ENCODE peak calls at places on chromosomes 7 and 10, in seven cellular contexts. B is Panc1; U is effector memory CD4-positive, alpha-beta T cell; G is CD8-positive, alpha-beta memory T cell; V is ovary; H is H9; L is sigmoid colon. C is an unnamed sample. For H3K4me1, the result is how much of the 10 kb centered on the place peaks cover.

GRCh38 chr7:155227788-155228458 is 69.8 kb upstream of the INSIG1 start:
- DNase-seq in B (no peak), U (no peak), G (no peak), V (no peak), H (peak), L (peak), C (peak)

GRCh38 chr7:22166928-22167327 is 190.0 kb downstream of the RAPGEF5 start:
- DNase-seq in B (no peak), U (no peak), G (no peak), V (no peak), H (no peak), L (no peak), C (no peak)

GRCh38 chr7:80921130-80921529 is 2.3 kb upstream of the SEMA3C start:
- DNase-seq in B (peak), U (no peak), G (no peak), V (no peak), H (no peak), L (no peak), C (no peak)

GRCh38 chr10:11284291-11285085 is 266.8 kb downstream of the CELF2 start:
- DNase-seq in B (no peak), U (no peak), G (no peak), V (no peak), H (no peak), L (no peak), C (no peak)

GRCh38 chr7:42621543-42622219 is 290.2 kb downstream of the C7orf25 start:
- DNase-seq in B (no peak), U (no peak), G (no peak), V (no peak), H (no peak), L (no peak), C (no peak)

GRCh38 chr10:11473128-11473760 is 138.2 kb downstream of the USP6NL start:
- DNase-seq in B (no peak), U (no peak), G (no peak), V (no peak), H (peak), L (no peak), C (no peak)

GRCh38 chr10:129601737-129602136 is 134.7 kb downstream of the MGMT start:
- DNase-seq in B (no peak), U (no peak), G (no peak), V (no peak), H (no peak), L (no peak), C (no peak)

GRCh38 chr7:27162930-27163775 is 2.2 kb downstream of the HOXA9 start:
- DNase-seq in B (no peak), U (no peak), G (no peak), V (no peak), H (peak), L (peak), C (no peak)

GRCh38 chr10:102352066-102352715 is 43.3 kb upstream of the NFKB2 start:
- DNase-seq in B (peak), U (peak), G (peak), V (peak), H (peak), L (peak), C (peak)

GRCh38 chr7:85833071-85833470 is 646.2 kb upstream of the SEMA3D start:
- DNase-seq in B (no peak), U (no peak), G (no peak), V (no peak), H (no peak), L (no peak), C (no peak)

GRCh38 chr7:77326131-77326530 is 90.0 kb downstream of the GSAP start:
- DNase-seq in B (no peak), U (no peak), G (no peak), V (no peak), H (no peak), L (no peak), C (no peak)

GRCh38 chr7:150432915-150433892 is 17.2 kb upstream of the GIMAP8 start:
- DNase-seq in B (no peak), U (no peak), G (no peak), V (no peak), H (no peak), L (no peak), C (no peak)

GRCh38 chr7:110839866-110840265 is 251.1 kb upstream of the LRRN3 start:
- DNase-seq in B (no peak), U (no peak), G (no peak), V (peak), H (no peak), L (no peak), C (no peak)

GRCh38 chr10:29257106-29257783 is 31.6 kb upstream of the LYZL1 start:
- DNase-seq in B (no peak), U (no peak), G (no peak), V (peak), H (no peak), L (peak), C (no peak)

GRCh38 chr10:127937915-127938440 is 31.1 kb downstream of the PTPRE start:
- DNase-seq in B (no peak), U (no peak), G (no peak), V (no peak), H (no peak), L (no peak), C (no peak)

GRCh38 chr10:74982634-74982982 is 128.8 kb upstream of the SAMD8 start:
- DNase-seq in B (no peak), U (no peak), G (no peak), V (no peak), H (no peak), L (no peak), C (no peak)

GRCh38 chr10:54843085-54843646 is 42.1 kb upstream of the PCDH15 start:
- DNase-seq in B (no peak), U (no peak), G (no peak), V (no peak), H (no peak), L (no peak), C (no peak)

GRCh38 chr10:46308113-46308415 is 21.3 kb downstream of the ANTXRL start:
- DNase-seq in B (no peak), U (no peak), G (no peak), V (no peak), H (no peak), L (peak), C (no peak)

GRCh38 chr7:84196007-84196551 is 1.5 kb upstream of the SEMA3A start:
- DNase-seq in B (no peak), U (no peak), G (no peak), V (no peak), H (peak), L (no peak), C (no peak)

GRCh38 chr10:61899045-61899444 is 2.5 kb upstream of the ARID5B start:
- DNase-seq in B (no peak), U (no peak), G (peak), V (no peak), H (no peak), L (no peak), C (no peak)

GRCh38 chr7:69596056-69596455 is 2.2 kb upstream of the AUTS2 start:
- DNase-seq in B (no peak), U (no peak), G (no peak), V (no peak), H (no peak), L (no peak), C (no peak)

GRCh38 chr7:23530355-23530754 is 1.4 kb downstream of the TRA2A start:
- DNase-seq in B (no peak), U (peak), G (peak), V (no peak), H (no peak), L (no peak), C (no peak)

GRCh38 chr7:97871659-97872024 is 566 bp downstream of the ASNS start:
- DNase-seq in B (no peak), U (no peak), G (no peak), V (peak), H (peak), L (no peak), C (no peak)

GRCh38 chr7:37247881-37248280 is 200.8 kb downstream of the ELMO1 start:
- DNase-seq in B (no peak), U (no peak), G (no peak), V (peak), H (peak), L (no peak), C (no peak)

GRCh38 chr7:144390481-144390880 is 13.0 kb downstream of the NOBOX start:
- DNase-seq in B (no peak), U (no peak), G (no peak), V (no peak), H (peak), L (peak), C (no peak)

GRCh38 chr7:47435889-47436312 is 146.0 kb downstream of the TNS3 start:
- DNase-seq in B (peak), U (no peak), G (no peak), V (peak), H (peak), L (peak), C (no peak)

GRCh38 chr10:110353244-110354119 is 48.8 kb upstream of the SMNDC1 start:
- DNase-seq in B (peak), U (peak), G (peak), V (no peak), H (peak), L (no peak), C (no peak)

GRCh38 chr10:62733654-62734293 is 70.7 kb upstream of the ADO start:
- DNase-seq in B (no peak), U (peak), G (no peak), V (no peak), H (no peak), L (no peak), C (no peak)

GRCh38 chr10:110850990-110851389 is 20.7 kb upstream of the PDCD4 start:
- DNase-seq in B (no peak), U (no peak), G (no peak), V (no peak), H (no peak), L (peak), C (no peak)

GRCh38 chr10:55491712-55492111 is 690.7 kb upstream of the PCDH15 start:
- DNase-seq in B (no peak), U (no peak), G (no peak), V (no peak), H (no peak), L (no peak), C (no peak)

GRCh38 chr10:32388258-32389027 is 41.5 kb upstream of the EPC1 start:
- DNase-seq in B (no peak), U (no peak), G (no peak), V (no peak), H (no peak), L (no peak), C (no peak)

GRCh38 chr10:30987463-30987862 is 44.2 kb downstream of the ZNF438 start:
- DNase-seq in B (no peak), U (no peak), G (no peak), V (no peak), H (no peak), L (no peak), C (no peak)

GRCh38 chr10:76743169-76743568 is 894.4 kb downstream of the KCNMA1 start:
- DNase-seq in B (no peak), U (no peak), G (no peak), V (no peak), H (no peak), L (no peak), C (no peak)
- H3K4me1 ChIP-seq in B (under half), U (under half), G (under half), V (under half), H (under half), L (under half), C (under half)

GRCh38 chr7:2112261-2113203 is 120.2 kb downstream of the MAD1L1 start:
- DNase-seq in B (no peak), U (no peak), G (no peak), V (no peak), H (no peak), L (no peak), C (no peak)
- H3K4me1 ChIP-seq in B (under half), U (under half), G (under half), V (under half), H (under half), L (under half), C (half or more)

GRCh38 chr7:139732471-139733167 is 45.2 kb downstream of the HIPK2 start:
- DNase-seq in B (no peak), U (no peak), G (no peak), V (no peak), H (no peak), L (no peak), C (no peak)

GRCh38 chr7:139733751-139734150 is 44.0 kb downstream of the HIPK2 start:
- DNase-seq in B (no peak), U (no peak), G (no peak), V (no peak), H (no peak), L (no peak), C (no peak)

GRCh38 chr7:139731802-139732470 is 45.9 kb downstream of the HIPK2 start:
- DNase-seq in B (peak), U (no peak), G (no peak), V (peak), H (no peak), L (peak), C (no peak)

GRCh38 chr7:139728203-139728602 is 49.6 kb downstream of the HIPK2 start:
- DNase-seq in B (no peak), U (no peak), G (no peak), V (no peak), H (no peak), L (no peak), C (no peak)

DNA sequence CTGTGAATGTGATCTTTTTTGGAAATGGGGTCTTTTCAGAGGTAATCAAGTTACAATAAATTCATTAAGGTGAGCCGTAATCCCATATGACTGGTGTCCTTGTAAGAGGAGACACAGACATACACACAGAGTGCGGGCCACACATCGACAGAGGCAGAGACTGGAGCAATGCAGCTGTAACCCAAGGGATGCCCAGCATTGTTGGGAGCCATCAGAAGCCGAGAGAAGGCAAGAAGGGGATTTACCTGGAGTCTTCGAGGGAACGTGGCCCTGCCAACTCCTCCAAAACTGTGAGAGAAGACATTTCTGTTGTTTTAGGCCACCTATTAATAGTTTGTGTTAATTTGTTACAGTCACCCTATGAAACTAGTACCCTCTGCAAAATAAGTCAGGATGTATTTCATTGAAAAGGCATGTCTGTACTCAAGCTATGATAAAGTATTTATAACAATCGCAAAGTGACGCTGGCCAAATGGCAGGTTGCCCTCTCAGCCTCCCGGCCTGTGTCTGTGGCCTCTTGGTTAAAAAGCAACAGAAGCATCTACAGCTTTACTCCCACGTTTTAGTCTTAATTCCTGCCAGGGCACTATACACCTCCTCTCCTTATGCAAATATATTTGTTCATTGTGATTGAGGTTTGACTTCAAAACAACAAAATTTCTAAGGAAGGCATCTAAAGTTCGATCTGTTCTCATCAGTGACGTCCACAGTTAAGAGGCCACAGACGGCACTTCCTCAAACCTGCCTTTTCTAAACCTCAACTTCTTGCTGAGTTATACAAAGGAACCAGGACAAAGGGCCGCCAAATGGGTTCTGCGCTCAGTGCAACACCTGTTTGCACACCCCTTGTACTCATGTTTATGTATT is 46.8 kb downstream of the HIPK2 start:
- DNase-seq in B (no peak), U (peak), G (peak), V (peak), H (no peak), L (no peak), C (no peak)
- H3K4me1 ChIP-seq in B (under half), U (under half), G (under half), V (under half), H (under half), L (under half), C (under half)

DNA sequence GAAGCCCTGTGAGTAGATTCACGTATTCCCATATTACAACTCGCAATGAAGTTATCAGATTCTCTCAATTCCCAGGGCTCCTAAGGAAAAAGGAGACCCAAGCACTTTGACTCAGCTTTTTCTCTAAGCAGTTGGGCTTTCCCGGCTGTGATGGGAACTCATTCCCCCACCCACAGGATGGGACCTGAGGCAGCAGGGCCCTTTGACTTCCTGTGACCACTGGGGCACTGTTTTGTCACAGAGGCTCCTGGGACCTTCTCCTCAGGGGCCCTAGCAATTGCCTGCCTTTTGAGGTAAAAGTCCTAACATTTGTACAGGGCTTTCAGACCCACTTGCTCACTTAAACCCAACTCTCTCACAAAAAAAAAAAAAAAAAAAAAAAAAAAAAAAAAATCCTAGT is 122.8 kb upstream of the PDLIM1 start:
- DNase-seq in B (no peak), U (no peak), G (no peak), V (no peak), H (no peak), L (no peak), C (no peak)
- H3K4me1 ChIP-seq in B (under half), U (under half), G (under half), V (under half), H (under half), L (half or more), C (under half)

DNA sequence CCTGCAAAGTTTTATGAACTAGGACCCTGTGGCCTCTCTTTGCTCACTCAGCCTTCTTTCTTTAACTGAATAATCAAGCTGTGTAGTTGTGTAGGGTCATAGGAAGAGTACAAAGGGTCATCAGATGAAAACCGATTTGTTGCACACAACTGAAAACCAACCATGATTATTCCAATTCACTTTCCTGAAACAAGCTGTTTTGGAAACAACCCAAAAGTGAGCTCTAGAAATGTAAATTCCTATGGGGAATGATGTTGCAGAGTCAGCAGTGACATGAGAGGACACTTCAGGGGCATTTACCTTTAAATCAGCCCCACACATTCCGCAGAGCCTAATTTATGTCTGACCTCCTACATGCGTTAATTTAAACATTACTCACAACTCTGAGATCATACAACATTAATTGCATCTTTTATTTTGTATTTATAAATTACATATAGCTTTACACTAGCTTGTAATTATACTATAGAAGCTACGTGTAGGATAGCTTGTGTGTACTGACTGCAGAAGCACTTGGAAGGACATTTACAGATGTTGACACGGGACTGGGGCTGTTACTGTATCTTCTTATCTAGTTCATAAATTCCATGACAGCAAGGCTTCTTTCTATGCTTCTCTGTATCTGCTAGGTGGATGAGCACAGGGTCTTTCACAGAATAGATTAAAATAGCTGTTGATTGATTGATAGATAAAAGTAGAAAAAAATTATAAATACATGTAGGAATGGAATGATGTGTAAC is 139.9 kb upstream of the AKR1E2 start:
- DNase-seq in B (no peak), U (no peak), G (no peak), V (no peak), H (no peak), L (no peak), C (no peak)
- H3K4me1 ChIP-seq in B (under half), U (under half), G (under half), V (under half), H (under half), L (under half), C (under half)

DNA sequence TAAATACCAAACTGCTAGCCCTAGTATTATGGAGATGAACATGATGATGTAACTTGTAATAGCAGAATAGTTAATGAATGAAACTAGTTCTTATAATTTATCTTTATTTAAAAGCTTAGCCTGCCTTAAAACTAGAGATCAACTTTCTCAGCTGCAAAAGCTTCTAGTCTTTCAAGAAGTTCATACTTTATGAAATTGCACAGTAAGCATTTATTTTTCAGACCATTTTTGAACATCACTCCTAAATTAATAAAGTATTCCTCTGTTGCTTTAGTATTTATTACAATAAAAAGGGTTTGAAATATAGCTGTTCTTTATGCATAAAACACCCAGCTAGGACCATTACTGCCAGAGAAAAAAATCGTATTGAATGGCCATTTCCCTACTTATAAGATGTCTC is 33.2 kb downstream of the SIRT1 start:
- DNase-seq in B (no peak), U (no peak), G (no peak), V (no peak), H (no peak), L (no peak), C (no peak)
- H3K4me1 ChIP-seq in B (under half), U (under half), G (under half), V (under half), H (under half), L (under half), C (under half)

DNA sequence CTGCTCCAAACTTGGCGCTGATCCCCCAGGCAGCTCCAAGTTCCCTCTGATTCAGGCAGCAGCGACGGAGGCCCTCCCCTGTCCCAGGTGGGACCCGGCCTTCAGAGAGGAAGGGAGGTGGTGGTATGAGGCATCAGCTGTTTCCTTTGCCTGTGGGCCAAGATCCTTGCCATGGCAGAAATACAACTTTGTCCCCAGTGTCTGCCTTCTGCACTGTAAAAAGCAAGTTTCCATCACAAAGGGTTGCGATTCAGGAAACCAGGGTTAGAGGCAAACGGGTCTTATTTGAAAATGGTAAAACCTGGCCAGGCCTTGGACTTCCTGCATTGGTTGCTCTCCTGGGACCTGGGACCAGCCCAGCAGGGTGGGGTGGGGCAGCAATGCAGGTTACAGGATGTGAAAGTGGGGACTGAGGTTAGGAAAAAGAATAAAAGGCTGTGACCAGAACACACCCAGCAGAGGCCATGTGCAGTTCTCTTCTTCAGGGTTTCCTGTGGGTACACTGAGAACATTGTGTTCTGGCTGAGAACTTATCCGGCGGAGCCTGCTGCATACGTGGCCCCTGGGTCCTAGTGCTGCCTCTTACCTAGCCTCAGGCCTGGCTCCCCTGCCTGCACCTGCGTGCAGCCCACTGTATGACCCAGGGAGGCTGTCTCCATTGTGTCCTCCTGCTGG is 25.1 kb upstream of the DDIT4 start:
- DNase-seq in B (no peak), U (peak), G (peak), V (peak), H (peak), L (peak), C (peak)
- H3K4me1 ChIP-seq in B (under half), U (half or more), G (half or more), V (under half), H (under half), L (half or more), C (half or more)